ENCODE peak calls at places on chromosome 13, in six cellular contexts. One of them, this sample, is unnamed.

GRCh38 chr13:43354147-43354945 is 331.0 kb downstream of the DNAJC15 start:
- DNase-seq in stimulated activated naive CD4-positive, alpha-beta T cell treated with Interleukin-2 at 50 U/mL for 16 hours: no peak
- DNase-seq in stimulated activated CD4-positive, alpha-beta T cell treated with anti-CD3 and anti-CD28 coated beads, Interleukin-1b, Interleukin-23, amount 100 ng/mL, for 24 hours: no peak
- DNase-seq in MV-4-11: no peak
- DNase-seq in ascending aorta: no peak
- DNase-seq in NCI-H1930: no peak
- DNase-seq in this sample: no peak

GRCh38 chr13:46544811-46545210 is 8.2 kb upstream of the LRCH1 start:
- DNase-seq in stimulated activated naive CD4-positive, alpha-beta T cell treated with Interleukin-2 at 50 U/mL for 16 hours: no peak
- DNase-seq in stimulated activated CD4-positive, alpha-beta T cell treated with anti-CD3 and anti-CD28 coated beads, Interleukin-1b, Interleukin-23, amount 100 ng/mL, for 24 hours: no peak
- DNase-seq in MV-4-11: no peak
- DNase-seq in ascending aorta: no peak
- DNase-seq in NCI-H1930: no peak
- DNase-seq in this sample: no peak

GRCh38 chr13:29664591-29664990 is 69.1 kb upstream of the SLC7A1 start:
- DNase-seq in stimulated activated naive CD4-positive, alpha-beta T cell treated with Interleukin-2 at 50 U/mL for 16 hours: no peak
- DNase-seq in stimulated activated CD4-positive, alpha-beta T cell treated with anti-CD3 and anti-CD28 coated beads, Interleukin-1b, Interleukin-23, amount 100 ng/mL, for 24 hours: no peak
- DNase-seq in MV-4-11: peak
- DNase-seq in ascending aorta: no peak
- DNase-seq in NCI-H1930: no peak
- DNase-seq in this sample: no peak

GRCh38 chr13:110562696-110563462 is 1.4 kb upstream of the RAB20 start:
- DNase-seq in stimulated activated naive CD4-positive, alpha-beta T cell treated with Interleukin-2 at 50 U/mL for 16 hours: no peak
- DNase-seq in stimulated activated CD4-positive, alpha-beta T cell treated with anti-CD3 and anti-CD28 coated beads, Interleukin-1b, Interleukin-23, amount 100 ng/mL, for 24 hours: no peak
- DNase-seq in MV-4-11: no peak
- DNase-seq in ascending aorta: no peak
- DNase-seq in NCI-H1930: no peak
- DNase-seq in this sample: no peak

GRCh38 chr13:97018029-97018819 is 23.9 kb upstream of the OXGR1 start:
- DNase-seq in stimulated activated naive CD4-positive, alpha-beta T cell treated with Interleukin-2 at 50 U/mL for 16 hours: peak
- DNase-seq in stimulated activated CD4-positive, alpha-beta T cell treated with anti-CD3 and anti-CD28 coated beads, Interleukin-1b, Interleukin-23, amount 100 ng/mL, for 24 hours: peak
- DNase-seq in MV-4-11: peak
- DNase-seq in ascending aorta: no peak
- DNase-seq in NCI-H1930: peak
- DNase-seq in this sample: peak

GRCh38 chr13:112741185-112741755 is 51.4 kb downstream of the ATP11A start:
- DNase-seq in stimulated activated naive CD4-positive, alpha-beta T cell treated with Interleukin-2 at 50 U/mL for 16 hours: no peak
- DNase-seq in stimulated activated CD4-positive, alpha-beta T cell treated with anti-CD3 and anti-CD28 coated beads, Interleukin-1b, Interleukin-23, amount 100 ng/mL, for 24 hours: no peak
- DNase-seq in MV-4-11: no peak
- DNase-seq in ascending aorta: no peak
- DNase-seq in NCI-H1930: no peak
- DNase-seq in this sample: no peak

GRCh38 chr13:99986751-99987150 is 5.2 kb downstream of the ZIC2 start:
- DNase-seq in stimulated activated naive CD4-positive, alpha-beta T cell treated with Interleukin-2 at 50 U/mL for 16 hours: no peak
- DNase-seq in stimulated activated CD4-positive, alpha-beta T cell treated with anti-CD3 and anti-CD28 coated beads, Interleukin-1b, Interleukin-23, amount 100 ng/mL, for 24 hours: no peak
- DNase-seq in MV-4-11: no peak
- DNase-seq in ascending aorta: no peak
- DNase-seq in NCI-H1930: no peak
- DNase-seq in this sample: no peak

GRCh38 chr13:112575680-112576079 is 12.3 kb downstream of the TUBGCP3 start:
- DNase-seq in stimulated activated naive CD4-positive, alpha-beta T cell treated with Interleukin-2 at 50 U/mL for 16 hours: no peak
- DNase-seq in stimulated activated CD4-positive, alpha-beta T cell treated with anti-CD3 and anti-CD28 coated beads, Interleukin-1b, Interleukin-23, amount 100 ng/mL, for 24 hours: no peak
- DNase-seq in MV-4-11: no peak
- DNase-seq in ascending aorta: no peak
- DNase-seq in NCI-H1930: no peak
- DNase-seq in this sample: no peak

GRCh38 chr13:94825507-94825906 is 113.2 kb upstream of the SOX21 start:
- DNase-seq in stimulated activated naive CD4-positive, alpha-beta T cell treated with Interleukin-2 at 50 U/mL for 16 hours: no peak
- DNase-seq in stimulated activated CD4-positive, alpha-beta T cell treated with anti-CD3 and anti-CD28 coated beads, Interleukin-1b, Interleukin-23, amount 100 ng/mL, for 24 hours: no peak
- DNase-seq in MV-4-11: no peak
- DNase-seq in ascending aorta: no peak
- DNase-seq in NCI-H1930: no peak
- DNase-seq in this sample: peak

GRCh38 chr13:111584101-111584500 is 263.7 kb downstream of the TEX29 start:
- DNase-seq in stimulated activated naive CD4-positive, alpha-beta T cell treated with Interleukin-2 at 50 U/mL for 16 hours: no peak
- DNase-seq in stimulated activated CD4-positive, alpha-beta T cell treated with anti-CD3 and anti-CD28 coated beads, Interleukin-1b, Interleukin-23, amount 100 ng/mL, for 24 hours: no peak
- DNase-seq in MV-4-11: no peak
- DNase-seq in ascending aorta: no peak
- DNase-seq in NCI-H1930: no peak
- DNase-seq in this sample: no peak

GRCh38 chr13:113929628-113930615 is 44.0 kb downstream of the C13orf46 start:
- DNase-seq in stimulated activated naive CD4-positive, alpha-beta T cell treated with Interleukin-2 at 50 U/mL for 16 hours: no peak
- DNase-seq in stimulated activated CD4-positive, alpha-beta T cell treated with anti-CD3 and anti-CD28 coated beads, Interleukin-1b, Interleukin-23, amount 100 ng/mL, for 24 hours: no peak
- DNase-seq in MV-4-11: no peak
- DNase-seq in ascending aorta: no peak
- DNase-seq in NCI-H1930: no peak
- DNase-seq in this sample: no peak

This sample was measured in NCI-H1436.